ENCODE peak calls at places on chromosomes 3 and 15, in six cellular contexts. A is uterus; G is mucosa of descending colon; C is mammary epithelial cell; P is neuronal stem cell; L is CD8-positive, alpha-beta memory T cell. M is an unnamed sample. For H3K4me1 and H3K9me3, the result is how much of the 10 kb centered on the place peaks cover.

GRCh38 chr3:72071624-72072023 is 286.7 kb upstream of the PROK2 start:
- DNase-seq in G (no peak), L (no peak), A (no peak), C (no peak), P (no peak), M (no peak)

GRCh38 chr15:70262591-70263274 is 165.0 kb upstream of the TLE3 start:
- DNase-seq in A (no peak), P (no peak), G (peak), C (no peak), L (peak), M (no peak)

GRCh38 chr3:156750874-156751245 is 75.3 kb upstream of the LEKR1 start:
- DNase-seq in A (no peak), P (no peak), L (no peak), G (no peak), C (peak), M (no peak)

GRCh38 chr3:81451611-81452010 is 309.8 kb downstream of the GBE1 start:
- DNase-seq in A (no peak), G (no peak), P (no peak), L (no peak), C (peak), M (no peak)

GRCh38 chr15:64148168-64148567 is 3.4 kb upstream of the SNX22 start:
- DNase-seq in L (no peak), C (no peak), G (no peak), A (no peak), P (no peak), M (no peak)

GRCh38 chr15:60584355-60585023 is 105.5 kb upstream of the ICE2 start:
- DNase-seq in A (no peak), P (no peak), L (peak), C (peak), G (no peak), M (no peak)

GRCh38 chr15:74265046-74265639 is 29.0 kb downstream of the CCDC33 start:
- DNase-seq in A (no peak), G (no peak), L (no peak), C (no peak), P (peak), M (no peak)

GRCh38 chr3:98900265-98901031 is 1.0 kb downstream of the DCBLD2 start:
- DNase-seq in L (no peak), C (no peak), G (no peak), A (no peak), P (peak), M (no peak)

GRCh38 chr15:57352535-57353316 is 23.6 kb upstream of the CGNL1 start:
- DNase-seq in C (no peak), A (no peak), P (no peak), L (no peak), G (no peak), M (no peak)

GRCh38 chr3:193826126-193826795 is 233.3 kb downstream of the OPA1 start:
- DNase-seq in A (no peak), C (peak), P (no peak), L (no peak), G (no peak), M (no peak)

GRCh38 chr3:58349792-58350626 is 17.3 kb downstream of the PXK start:
- DNase-seq in C (no peak), P (no peak), L (no peak), A (no peak), G (no peak), M (no peak)

GRCh38 chr3:66320390-66320789 is 99.6 kb downstream of the SLC25A26 start:
- DNase-seq in A (no peak), L (no peak), G (no peak), C (no peak), P (no peak), M (no peak)

GRCh38 chr3:12158387-12159226 is at the start of gene TIMP4:
- DNase-seq in L (no peak), C (no peak), A (peak), G (peak), P (peak), M (no peak)

GRCh38 chr15:51706347-51706746 is 25.0 kb downstream of the SCG3 start:
- DNase-seq in G (no peak), A (peak), L (no peak), P (no peak), C (no peak), M (no peak)

GRCh38 chr3:129025691-129026435 is 24.8 kb downstream of the EFCC1 start:
- DNase-seq in C (no peak), A (no peak), G (peak), L (no peak), P (no peak), M (no peak)

GRCh38 chr15:42731461-42731860 is 5.5 kb downstream of the CDAN1 start:
- DNase-seq in G (no peak), L (no peak), P (no peak), A (no peak), C (no peak), M (no peak)

GRCh38 chr3:57616233-57616632 is 19.1 kb upstream of the ARF4 start:
- DNase-seq in A (no peak), P (no peak), L (no peak), G (no peak), C (no peak), M (no peak)

GRCh38 chr15:74431645-74432044 is 2.1 kb downstream of the SEMA7A start:
- DNase-seq in L (no peak), G (no peak), C (no peak), P (no peak), A (no peak), M (no peak)

DNA sequence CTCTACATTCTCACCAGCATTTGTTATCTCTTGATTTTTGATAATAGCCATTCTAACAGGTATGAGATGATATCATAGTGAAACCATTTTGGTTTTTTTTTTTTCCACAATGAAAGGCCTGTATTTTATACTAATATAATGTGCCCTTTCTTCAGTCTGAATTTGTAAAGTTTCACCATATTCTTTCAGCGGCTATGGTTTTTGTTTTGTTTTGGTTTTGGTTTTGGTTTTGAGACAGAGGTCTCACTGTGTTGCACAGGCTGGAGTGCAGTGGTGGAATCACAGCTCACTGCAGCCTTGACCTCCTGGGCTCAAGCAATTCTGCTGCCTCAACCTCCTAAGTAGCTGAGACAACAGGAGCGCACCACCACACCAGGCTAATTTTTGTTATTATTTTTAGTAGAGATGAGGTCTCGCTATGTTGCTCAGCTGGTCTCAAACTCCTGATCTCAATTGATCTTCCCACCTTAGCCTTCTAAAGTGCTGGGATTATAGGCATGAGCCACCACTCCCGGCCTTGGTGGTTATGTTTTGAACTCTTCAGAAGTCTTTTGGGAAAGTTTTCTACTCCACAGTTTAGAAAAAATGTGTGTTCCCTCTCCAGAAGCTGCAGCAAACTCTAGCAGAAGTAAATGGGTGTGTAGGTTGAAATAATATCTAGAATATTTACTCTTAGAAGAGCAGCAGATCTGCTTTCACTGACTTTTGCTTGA is 110.2 kb upstream of the UMPS start:
- DNase-seq in A (no peak), P (no peak), L (no peak), G (no peak), C (no peak), M (no peak)
- H3K4me1 ChIP-seq in A (under half), P (under half), L (under half), G (under half), C (under half), M (under half)

GRCh38 chr3:198079771-198080520 is 119.9 kb downstream of the LMLN start:
- DNase-seq in L (no peak), C (peak), G (no peak), A (no peak), P (no peak), M (no peak)
- H3K4me3 ChIP-seq in L (peak), C (peak), G (no peak), A (no peak), P (peak), M (peak)

DNA sequence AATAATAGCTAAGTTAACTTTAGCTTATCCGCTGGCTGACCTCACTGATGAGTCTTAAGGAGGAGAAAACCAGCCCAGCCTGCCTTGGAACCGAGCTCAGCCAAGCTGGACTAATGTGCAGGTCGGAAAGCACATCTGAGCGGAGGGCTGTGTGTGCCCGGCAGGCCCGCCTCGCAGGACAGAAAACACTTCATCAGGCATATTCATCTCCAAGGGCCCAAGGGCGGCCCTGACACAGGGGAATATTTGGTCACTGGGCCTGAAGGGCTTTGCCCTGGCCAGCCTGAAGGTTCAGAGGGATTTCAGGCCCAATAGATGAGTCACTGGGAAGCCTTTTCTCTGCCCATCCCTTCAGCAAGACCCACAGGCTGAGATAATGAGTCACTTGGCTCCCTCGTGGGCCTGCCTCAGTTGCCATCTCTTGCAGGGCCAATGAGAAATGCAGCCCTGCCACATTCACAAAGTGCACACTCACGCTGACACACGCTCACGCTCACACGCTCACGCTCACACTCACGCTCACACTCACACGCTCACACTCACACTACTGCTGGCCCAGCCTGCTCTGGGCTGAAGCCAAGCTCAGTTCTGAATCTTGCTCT is 75.0 kb downstream of the SLC12A8 start:
- DNase-seq in L (no peak), P (no peak), C (peak), G (no peak), A (no peak), M (no peak)
- H3K9me3 ChIP-seq in L (under half), P (under half), C (under half), G (under half), A (under half), M (under half)

GRCh38 chr3:150469931-150470740 is 62.0 kb downstream of the TSC22D2 start:
- DNase-seq in C (peak), P (no peak), L (no peak), A (no peak), G (no peak), M (no peak)
- H3K4me1 ChIP-seq in C (under half), P (under half), L (under half), A (under half), G (under half), M (under half)

GRCh38 chr3:16841354-16841753 is 43.4 kb upstream of the PLCL2 start:
- DNase-seq in P (no peak), A (no peak), G (no peak), L (no peak), C (no peak), M (no peak)
- H3K4me3 ChIP-seq in P (no peak), A (no peak), G (no peak), L (peak), C (no peak), M (peak)

M was measured in effector memory CD4-positive, alpha-beta T cell.